ENCODE peak calls at places on chromosome 16, in six cellular contexts. R is effector CD4-positive, alpha-beta T cell; G is dermis microvascular lymphatic vessel endothelial cell; V is lower lobe of right lung; X is CD4-positive, CD25-positive, alpha-beta regulatory T cell; L is fibroblast of the aortic adventitia. F is an unnamed sample.

GRCh38 chr16:21563676-21564075 is 35.7 kb upstream of the METTL9 start:
- DNase-seq in V (peak; percentile 23), R (no peak), X (no peak), L (no peak), G (no peak), F (no peak)

GRCh38 chr16:72404299-72404698 is 232.3 kb upstream of the PMFBP1 start:
- DNase-seq in G (no peak), L (peak; percentile 22), R (no peak), X (no peak), V (no peak), F (no peak)

GRCh38 chr16:57740423-57741071 is 5.0 kb downstream of the KATNB1 start:
- DNase-seq in L (no peak), R (no peak), V (peak; percentile 36), X (no peak), G (no peak), F (no peak)

GRCh38 chr16:89956511-89957213 is 8.1 kb downstream of the DEF8 start:
- DNase-seq in V (no peak), G (no peak), R (no peak), L (no peak), X (no peak), F (no peak)

GRCh38 chr16:64133396-64133795 is 988.5 kb downstream of the CDH11 start:
- DNase-seq in X (no peak), V (no peak), L (no peak), R (no peak), G (no peak), F (no peak)

GRCh38 chr16:89700100-89700648 is 1.3 kb downstream of the SPATA2L start:
- DNase-seq in L (peak; percentile 96), V (peak; percentile 100), G (peak; percentile 95), R (peak; percentile 98), X (peak; percentile 94), F (peak; percentile 100)

GRCh38 chr16:26765087-26765486 is 301.6 kb upstream of the C16orf82 start:
- DNase-seq in X (peak; percentile 5), L (no peak), V (no peak), G (no peak), R (no peak), F (peak; percentile 49)

GRCh38 chr16:27515874-27516353 is 33.8 kb downstream of the GTF3C1 start:
- DNase-seq in G (no peak), V (no peak), L (no peak), R (no peak), X (peak; percentile 47), F (peak; percentile 62)

GRCh38 chr16:85697441-85697840 is 8.7 kb upstream of the GINS2 start:
- DNase-seq in L (no peak), R (no peak), X (no peak), V (no peak), G (no peak), F (no peak)

GRCh38 chr16:83513006-83513755 is 294.6 kb upstream of the HSBP1 start:
- DNase-seq in G (no peak), X (no peak), V (no peak), R (no peak), L (peak; percentile 74), F (no peak)

GRCh38 chr16:3283525-3284447 is 495 bp downstream of the ZNF263 start:
- DNase-seq in L (no peak), V (no peak), R (no peak), X (peak; percentile 17), G (no peak), F (peak; percentile 20)

GRCh38 chr16:50842013-50842505 is 100.2 kb downstream of the CYLD start:
- DNase-seq in V (no peak), G (no peak), R (no peak), X (no peak), L (no peak), F (no peak)

GRCh38 chr16:56518435-56518834 is 1.4 kb downstream of the BBS2 start:
- DNase-seq in X (no peak), L (no peak), V (no peak), G (no peak), R (no peak), F (no peak)

GRCh38 chr16:3054965-3055733 is 8.8 kb downstream of the MMP25 start:
- DNase-seq in L (no peak), R (no peak), V (no peak), X (peak; percentile 77), G (no peak), F (no peak)

GRCh38 chr16:28294201-28294600 is 1.9 kb downstream of the SBK1 start:
- DNase-seq in G (no peak), V (no peak), L (no peak), R (no peak), X (no peak), F (no peak)

GRCh38 chr16:73047536-73048291 is at the start of gene ZFHX3:
- DNase-seq in V (peak; percentile 84), L (peak; percentile 51), G (no peak), X (no peak), R (no peak), F (peak; percentile 78)

GRCh38 chr16:7083086-7083485 is 249.6 kb upstream of the RBFOX1 start:
- DNase-seq in R (no peak), L (no peak), V (no peak), G (no peak), X (no peak), F (no peak)

GRCh38 chr16:81645303-81645702 is 133.8 kb upstream of the PLCG2 start:
- DNase-seq in V (peak; percentile 63), L (peak; percentile 91), G (no peak), R (no peak), X (no peak), F (no peak)

GRCh38 chr16:3532741-3533140 is 31.9 kb downstream of the CLUAP1 start:
- DNase-seq in L (no peak), R (no peak), X (no peak), G (no peak), V (no peak), F (no peak)

GRCh38 chr16:88886915-88887521 is 20.6 kb upstream of the PABPN1L start:
- DNase-seq in G (no peak), V (peak; percentile 69), X (no peak), L (peak; percentile 58), R (no peak), F (no peak)

GRCh38 chr16:3668626-3669025 is 14.1 kb downstream of the DNASE1 start:
- DNase-seq in G (no peak), X (no peak), R (no peak), L (no peak), V (no peak), F (no peak)

GRCh38 chr16:81940781-81941560 is 70.3 kb downstream of the SDR42E1 start:
- DNase-seq in R (no peak), V (no peak), X (peak; percentile 35), L (peak; percentile 69), G (peak; percentile 72), F (no peak)

GRCh38 chr16:20520103-20520502 is 56.1 kb downstream of the ACSM2B start:
- DNase-seq in R (no peak), V (no peak), X (no peak), L (no peak), G (no peak), F (no peak)

GRCh38 chr16:46883353-46883689 is 841 bp upstream of the GPT2 start:
- DNase-seq in L (no peak), G (no peak), R (no peak), V (no peak), X (no peak), F (no peak)

F was measured in WTC11.